ENCODE peak calls at places on chromosomes 3 and 15, in seven cellular contexts. J is nephron progenitor cell, O is neural progenitor cell, T is body of pancreas, G is fibroblast of villous mesenchyme, C is fibroblast of mammary gland, Q is RWPE1. K is an unnamed sample.
A peak's percentile ranks its signal among the peaks of the same experiment; 100 is the strongest.

GRCh38 chr3:49721165-49721860 is 1.8 kb upstream of the AMIGO3 start:
- DNase-seq in T (no peak), Q (no peak), C (no peak), O (no peak), G (no peak), J (no peak), K (no peak)

GRCh38 chr15:95464091-95464888 is 866.2 kb upstream of the NR2F2 start:
- DNase-seq in C (no peak), G (peak; percentile 54), Q (no peak), T (peak; percentile 54), J (no peak), O (no peak), K (no peak)

GRCh38 chr15:78415284-78415683 is 22.7 kb upstream of the IREB2 start:
- DNase-seq in J (no peak), T (no peak), C (peak; percentile 23), Q (peak; percentile 43), G (peak; percentile 16), O (peak; percentile 34), K (no peak)

GRCh38 chr3:48898383-48899234 is at the start of gene SLC25A20:
- DNase-seq in C (peak; percentile 80), O (peak; percentile 91), T (peak; percentile 93), J (peak; percentile 87), Q (peak; percentile 87), G (peak; percentile 84), K (peak; percentile 97)

GRCh38 chr3:192169332-192169915 is 557.9 kb downstream of the FGF12 start:
- DNase-seq in J (no peak), C (peak; percentile 65), O (no peak), T (no peak), G (no peak), Q (no peak), K (no peak)

GRCh38 chr3:122795674-122795969 is 753 bp downstream of the SLC49A4 start:
- DNase-seq in C (no peak), T (no peak), J (no peak), G (no peak), O (no peak), Q (no peak), K (peak; percentile 36)

GRCh38 chr3:72413228-72413627 is 435.0 kb downstream of the SHQ1 start:
- DNase-seq in C (peak; percentile 61), G (no peak), Q (no peak), J (no peak), O (no peak), T (no peak), K (no peak)

GRCh38 chr3:40877651-40878463 is 321.4 kb upstream of the CTNNB1 start:
- DNase-seq in O (peak; percentile 16), Q (peak; percentile 21), J (no peak), T (peak; percentile 89), G (peak; percentile 37), C (peak; percentile 64), K (peak; percentile 18)

GRCh38 chr3:58241321-58242044 is 3.9 kb downstream of the ABHD6 start:
- DNase-seq in Q (no peak), J (no peak), G (no peak), C (no peak), O (no peak), T (no peak), K (no peak)

GRCh38 chr3:105352976-105353375 is 13.7 kb upstream of the ALCAM start:
- DNase-seq in J (no peak), T (no peak), Q (no peak), C (peak; percentile 34), O (no peak), G (peak; percentile 39), K (no peak)

GRCh38 chr3:177337548-177338331 is 140.5 kb upstream of the TBL1XR1 start:
- DNase-seq in G (peak; percentile 49), J (no peak), Q (peak; percentile 13), O (no peak), T (no peak), C (peak; percentile 93), K (no peak)

GRCh38 chr15:57566840-57567239 is 24.9 kb upstream of the MYZAP start:
- DNase-seq in C (no peak), T (peak; percentile 39), O (no peak), Q (no peak), J (no peak), G (peak; percentile 31), K (peak; percentile 63)

GRCh38 chr3:128603811-128604447 is 46.7 kb downstream of the RPN1 start:
- DNase-seq in T (no peak), O (no peak), J (no peak), G (no peak), Q (no peak), C (no peak), K (no peak)

GRCh38 chr3:30535515-30535914 is 70.9 kb upstream of the TGFBR2 start:
- DNase-seq in G (no peak), Q (no peak), C (peak; percentile 76), J (no peak), T (no peak), O (no peak), K (no peak)

GRCh38 chr3:196894557-196895295 is 27.0 kb downstream of the SENP5 start:
- DNase-seq in O (no peak), C (no peak), T (no peak), G (no peak), Q (no peak), J (no peak), K (no peak)

GRCh38 chr15:28915041-28915810 is 29.5 kb downstream of the APBA2 start:
- DNase-seq in T (no peak), Q (no peak), G (no peak), C (no peak), O (no peak), J (no peak), K (no peak)

GRCh38 chr3:73045391-73045790 is 16.1 kb upstream of the EBLN2 start:
- DNase-seq in C (peak; percentile 69), J (no peak), G (peak; percentile 39), T (no peak), Q (no peak), O (no peak), K (no peak)

GRCh38 chr15:29382862-29383261 is 113.2 kb upstream of the NSMCE3 start:
- DNase-seq in Q (no peak), O (no peak), T (no peak), G (no peak), C (no peak), J (no peak), K (no peak)

GRCh38 chr3:9135930-9136525 is 113.4 kb downstream of the SRGAP3 start:
- DNase-seq in T (no peak), G (no peak), O (peak; percentile 93), Q (no peak), C (no peak), J (peak; percentile 79), K (no peak)

GRCh38 chr3:135453333-135453732 is 512.2 kb upstream of the PPP2R3A start:
- DNase-seq in C (no peak), O (no peak), Q (no peak), J (no peak), G (no peak), T (no peak), K (no peak)

GRCh38 chr3:6679510-6679909 is 181.4 kb upstream of the GRM7 start:
- DNase-seq in G (no peak), C (no peak), T (no peak), Q (no peak), J (no peak), O (no peak), K (no peak)

GRCh38 chr3:186609247-186609868 is 3.5 kb upstream of the AHSG start:
- DNase-seq in Q (peak; percentile 55), O (no peak), G (peak; percentile 11), T (peak; percentile 65), J (no peak), C (peak; percentile 40), K (no peak)
- TF ChIP-seq CTCF in Q (no peak), O (no peak), G (peak; percentile 34), T (peak; percentile 62), J (no peak), C (peak; percentile 38), K (no peak)

GRCh38 chr3:170465935-170466334 is 47.3 kb downstream of the CLDN11 start:
- DNase-seq in J (no peak), O (no peak), T (no peak), G (no peak), Q (no peak), C (no peak), K (no peak)

GRCh38 chr3:170470063-170471006 is 51.7 kb downstream of the CLDN11 start:
- DNase-seq in Q (no peak), O (no peak), J (no peak), G (peak; percentile 83), T (no peak), C (peak; percentile 85), K (no peak)

GRCh38 chr3:170467560-170467959 is 48.9 kb downstream of the CLDN11 start:
- DNase-seq in T (no peak), C (no peak), G (no peak), O (no peak), Q (no peak), J (peak; percentile 24), K (no peak)

GRCh38 chr3:170469151-170470062 is 50.7 kb downstream of the CLDN11 start:
- DNase-seq in Q (no peak), C (peak; percentile 97), T (no peak), J (peak; percentile 27), G (peak; percentile 89), O (no peak), K (no peak)

DNA sequence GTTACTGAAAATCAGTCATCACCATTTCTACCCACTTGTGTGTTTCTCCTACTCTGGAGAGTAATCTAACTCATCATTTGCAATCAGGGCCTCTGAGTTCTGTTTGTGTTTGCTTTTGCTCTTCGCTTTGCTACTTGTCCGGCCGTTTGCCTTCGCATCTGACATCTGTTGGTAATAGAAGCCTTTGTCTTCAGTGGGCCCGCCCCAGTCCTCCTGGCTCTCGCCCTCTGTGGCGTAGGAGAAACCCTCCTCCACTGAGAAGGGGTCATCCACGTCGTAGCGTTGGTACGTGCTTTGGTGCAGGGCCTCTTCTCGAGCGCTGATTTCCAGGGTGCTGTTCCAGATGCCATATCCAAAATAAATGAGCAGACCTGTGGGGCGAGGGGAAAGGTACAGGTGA is 48.3 kb downstream of the CLDN11 start:
- DNase-seq in C (no peak), T (no peak), G (no peak), O (no peak), Q (no peak), J (peak; percentile 36), K (no peak)
- TF ChIP-seq CTCF in C (no peak), T (no peak), G (no peak), O (no peak), Q (no peak), J (no peak), K (no peak)

GRCh38 chr15:79914728-79915127 is 17.9 kb upstream of the MTHFS start:
- DNase-seq in G (no peak), C (no peak), J (no peak), O (no peak), T (no peak), Q (no peak), K (no peak)
- TF ChIP-seq CTCF in G (no peak), C (no peak), J (no peak), O (no peak), T (no peak), Q (no peak), K (no peak)

GRCh38 chr3:37907906-37908305 is 46.2 kb downstream of the CTDSPL start:
- DNase-seq in J (no peak), C (no peak), Q (no peak), G (no peak), T (no peak), O (peak; percentile 43), K (no peak)

GRCh38 chr3:37906734-37907282 is 45.1 kb downstream of the CTDSPL start:
- DNase-seq in O (no peak), T (no peak), G (no peak), C (no peak), Q (no peak), J (no peak), K (no peak)

GRCh38 chr3:37910666-37911400 is 49.2 kb downstream of the CTDSPL start:
- DNase-seq in C (no peak), J (no peak), Q (no peak), T (no peak), G (no peak), O (no peak), K (peak; percentile 52)

GRCh38 chr3:37907371-37907770 is 45.7 kb downstream of the CTDSPL start:
- DNase-seq in Q (no peak), T (no peak), G (no peak), J (no peak), O (no peak), C (no peak), K (no peak)

GRCh38 chr3:37909067-37909911 is 47.6 kb downstream of the CTDSPL start:
- DNase-seq in C (peak; percentile 9), T (peak; percentile 42), O (no peak), G (no peak), J (no peak), Q (no peak), K (no peak)
- TF ChIP-seq CTCF in C (no peak), T (no peak), O (no peak), G (no peak), J (no peak), Q (no peak), K (no peak)

K was measured in mucosa of descending colon.